ENCODE peak calls at places on chromosomes 5 and 9, in seven cellular contexts. V, E, D, R, S, G and U are unnamed samples.

GRCh38 chr5:107556575-107556974 is 114.2 kb downstream of the EFNA5 start:
- ATAC-seq in R (no peak), V (no peak), D (no peak), S (no peak), G (no peak), E (no peak), U (no peak)

GRCh38 chr5:173634465-173634983 is 18.1 kb upstream of the BOD1 start:
- ATAC-seq in D (no peak), G (no peak), S (no peak), R (no peak), V (no peak), E (no peak), U (no peak)

GRCh38 chr9:38033956-38034355 is 35.1 kb downstream of the SHB start:
- ATAC-seq in V (no peak), S (no peak), D (no peak), G (no peak), R (no peak), E (no peak), U (no peak)

GRCh38 chr5:101677961-101678360 is 618.1 kb downstream of the SLCO4C1 start:
- ATAC-seq in D (no peak), E (no peak), V (no peak), S (no peak), R (no peak), G (no peak), U (no peak)

GRCh38 chr5:115455241-115455640 is 89.3 kb downstream of the FEM1C start:
- ATAC-seq in R (no peak), E (peak), D (no peak), S (no peak), G (no peak), V (no peak), U (peak)

GRCh38 chr9:3410461-3410860 is 115.3 kb downstream of the RFX3 start:
- ATAC-seq in D (no peak), E (no peak), V (no peak), R (no peak), G (no peak), S (no peak), U (no peak)

GRCh38 chr5:155935723-155936122 is 391.2 kb upstream of the SGCD start:
- ATAC-seq in R (no peak), D (no peak), E (no peak), V (no peak), S (no peak), G (no peak), U (no peak)

GRCh38 chr5:54288568-54289217 is 21.7 kb downstream of the ARL15 start:
- ATAC-seq in S (no peak), D (no peak), G (no peak), R (no peak), V (no peak), E (no peak), U (no peak)

GRCh38 chr9:121720992-121721350 is 69.5 kb downstream of the DAB2IP start:
- ATAC-seq in D (no peak), S (peak), G (no peak), E (no peak), V (no peak), R (peak), U (no peak)

GRCh38 chr5:138803935-138804334 is 50.7 kb downstream of the CTNNA1 start:
- ATAC-seq in D (no peak), R (no peak), E (no peak), V (no peak), S (no peak), G (no peak), U (no peak)

GRCh38 chr9:72733896-72734295 is 212.5 kb downstream of the TMC1 start:
- ATAC-seq in R (no peak), D (no peak), V (no peak), S (no peak), E (no peak), G (no peak), U (no peak)

GRCh38 chr9:131610231-131610761 is 65.0 kb downstream of the PRRT1B start:
- ATAC-seq in E (no peak), R (no peak), D (no peak), S (no peak), G (no peak), V (no peak), U (no peak)

GRCh38 chr5:143494162-143494561 is 90.7 kb upstream of the NR3C1 start:
- ATAC-seq in D (no peak), S (peak), R (peak), E (peak), G (no peak), V (no peak), U (no peak)

GRCh38 chr9:120616961-120617636 is 37.1 kb upstream of the CDK5RAP2 start:
- ATAC-seq in R (no peak), D (no peak), E (no peak), S (no peak), G (no peak), V (no peak), U (no peak)